ENCODE peak calls at places on chromosomes 1 and 21, in five cellular contexts. C, O, M, K and I are unnamed samples.

GRCh38 chr1:59704721-59705120 is 110.0 kb upstream of the HOOK1 start:
- DNase-seq in C (no peak), O (no peak), M (no peak), K (no peak), I (no peak)

GRCh38 chr1:40783001-40783905 is at the start of gene KCNQ4:
- DNase-seq in C (no peak), O (peak), M (no peak), K (peak), I (peak)

GRCh38 chr1:16727190-16728111 is 12.9 kb upstream of the RNU1-4 start:
- DNase-seq in C (peak), O (no peak), M (peak), K (peak), I (peak)

GRCh38 chr1:32746130-32746529 is 43.6 kb upstream of the SYNC start:
- DNase-seq in C (no peak), O (no peak), M (no peak), K (no peak), I (no peak)

GRCh38 chr21:42031816-42032215 is 21.7 kb upstream of the ZBTB21 start:
- DNase-seq in C (no peak), O (no peak), M (no peak), K (no peak), I (no peak)

GRCh38 chr1:1125945-1126344 is 10.1 kb upstream of the C1orf159 start:
- DNase-seq in C (no peak), O (no peak), M (no peak), K (peak), I (no peak)

GRCh38 chr1:119799599-119800177 is 11.6 kb downstream of the REG4 start:
- DNase-seq in C (no peak), O (no peak), M (no peak), K (no peak), I (no peak)

GRCh38 chr1:19480282-19480681 is 5.1 kb downstream of the CAPZB start:
- DNase-seq in C (no peak), O (no peak), M (no peak), K (no peak), I (no peak)

GRCh38 chr1:203216274-203217138 is 13.0 kb downstream of the CHIT1 start:
- DNase-seq in C (peak), O (peak), M (peak), K (peak), I (peak)

GRCh38 chr1:43621861-43622260 is 28.1 kb upstream of the KDM4A start:
- DNase-seq in C (no peak), O (no peak), M (no peak), K (peak), I (no peak)

GRCh38 chr1:155909894-155910293 is 1.3 kb downstream of the RIT1 start:
- DNase-seq in C (peak), O (no peak), M (no peak), K (peak), I (no peak)

GRCh38 chr1:215160351-215160750 is 77.8 kb downstream of the KCNK2 start:
- DNase-seq in C (no peak), O (no peak), M (no peak), K (no peak), I (no peak)

GRCh38 chr1:213122514-213122929 is 71.5 kb downstream of the RPS6KC1 start:
- DNase-seq in C (no peak), O (no peak), M (no peak), K (peak), I (no peak)

GRCh38 chr21:36193200-36193599 is 36.6 kb downstream of the DOP1B start:
- DNase-seq in C (peak), O (no peak), M (no peak), K (peak), I (peak)

GRCh38 chr21:45380566-45380965 is 24.4 kb upstream of the COL18A1 start:
- DNase-seq in C (no peak), O (no peak), M (no peak), K (no peak), I (peak)

GRCh38 chr1:23537296-23537993 is 6.4 kb upstream of the E2F2 start:
- DNase-seq in C (no peak), O (no peak), M (no peak), K (no peak), I (no peak)

GRCh38 chr1:223216482-223217205 is 73.6 kb upstream of the TLR5 start:
- DNase-seq in C (peak), O (no peak), M (no peak), K (no peak), I (peak)

GRCh38 chr1:65773391-65773790 is 19.3 kb upstream of the PDE4B start:
- DNase-seq in C (no peak), O (no peak), M (no peak), K (no peak), I (no peak)

GRCh38 chr1:229286099-229286766 is 15.3 kb downstream of the RAB4A start:
- DNase-seq in C (no peak), O (no peak), M (no peak), K (no peak), I (no peak)

GRCh38 chr1:32782086-32782485 is 35.1 kb downstream of the YARS1 start:
- DNase-seq in C (no peak), O (no peak), M (no peak), K (no peak), I (no peak)

GRCh38 chr1:229199892-229200291 is 71.0 kb upstream of the RAB4A start:
- DNase-seq in C (peak), O (no peak), M (no peak), K (peak), I (peak)

GRCh38 chr1:92784051-92784638 is 763 bp downstream of the EVI5 start:
- DNase-seq in C (peak), O (peak), M (peak), K (peak), I (peak)

GRCh38 chr1:161085165-161085564 is 4.2 kb downstream of the NECTIN4 start:
- DNase-seq in C (peak), O (no peak), M (no peak), K (no peak), I (peak)

GRCh38 chr1:53771648-53772047 is 32.7 kb upstream of the GLIS1 start:
- DNase-seq in C (no peak), O (no peak), M (no peak), K (no peak), I (no peak)

GRCh38 chr1:219434285-219434950 is 178.5 kb downstream of the ZC3H11B start:
- DNase-seq in C (no peak), O (no peak), M (no peak), K (no peak), I (no peak)

GRCh38 chr1:153122831-153123421 is 9.6 kb upstream of the SPRR2F start:
- DNase-seq in C (peak), O (no peak), M (no peak), K (peak), I (peak)